ENCODE peak calls at places on chromosomes 16 and 17, in eight cellular contexts. M is upper lobe of right lung, B is lower leg skin, I is HCT116, V is astrocyte of the spinal cord, X is stomach, Z is heart left ventricle, W is PC-9. C is an unnamed sample.

GRCh38 chr17:81426676-81427445 is 31.6 kb downstream of the BAHCC1 start:
- DNase-seq in I (no peak), Z (no peak), M (no peak), W (no peak), V (no peak), B (no peak), X (peak), C (no peak)

GRCh38 chr17:27630607-27631408 is at the start of gene LGALS9:
- DNase-seq in B (no peak), Z (no peak), W (peak), V (no peak), X (peak), I (no peak), M (no peak), C (peak)

GRCh38 chr16:77899416-77899815 is 111.1 kb downstream of the VAT1L start:
- DNase-seq in M (no peak), B (no peak), V (no peak), Z (no peak), X (no peak), I (no peak), W (no peak), C (no peak)

GRCh38 chr16:19881783-19882182 is 2.9 kb downstream of the GPRC5B start:
- DNase-seq in V (no peak), M (no peak), X (no peak), B (no peak), I (no peak), Z (no peak), W (no peak), C (no peak)

GRCh38 chr16:81455720-81456494 is 11.3 kb downstream of the CMIP start:
- DNase-seq in V (no peak), W (no peak), X (no peak), M (no peak), I (no peak), Z (no peak), B (no peak), C (no peak)

GRCh38 chr17:11986939-11987329 is 10.3 kb downstream of the ZNF18 start:
- DNase-seq in Z (no peak), W (peak), M (no peak), X (no peak), B (no peak), V (peak), I (peak), C (no peak)

GRCh38 chr17:61485067-61485775 is 33.0 kb downstream of the TBX4 start:
- DNase-seq in V (no peak), B (no peak), W (no peak), M (no peak), Z (no peak), I (no peak), X (peak), C (no peak)

GRCh38 chr16:10067406-10067805 is 114.8 kb downstream of the GRIN2A start:
- DNase-seq in W (no peak), V (no peak), Z (no peak), I (no peak), M (no peak), X (no peak), B (no peak), C (no peak)

GRCh38 chr17:76868669-76869208 is 535 bp downstream of the MGAT5B start:
- DNase-seq in M (no peak), X (no peak), W (no peak), B (no peak), Z (peak), V (no peak), I (no peak), C (no peak)

GRCh38 chr16:81716478-81717210 is 62.4 kb upstream of the PLCG2 start:
- DNase-seq in Z (no peak), B (no peak), I (no peak), V (no peak), X (no peak), M (no peak), W (no peak), C (no peak)

GRCh38 chr17:4019400-4019799 is 55.2 kb upstream of the ATP2A3 start:
- DNase-seq in W (no peak), M (no peak), Z (no peak), X (no peak), I (no peak), B (no peak), V (no peak), C (no peak)

GRCh38 chr16:55480228-55480655 is 1.2 kb downstream of the MMP2 start:
- DNase-seq in I (no peak), B (peak), X (peak), M (peak), Z (peak), V (peak), W (no peak), C (peak)

GRCh38 chr17:71885662-71886061 is 235.2 kb upstream of the SOX9 start:
- DNase-seq in W (no peak), V (no peak), M (no peak), Z (no peak), I (no peak), X (no peak), B (no peak), C (no peak)

GRCh38 chr17:79933863-79934652 is 94.8 kb upstream of the CBX4 start:
- DNase-seq in V (no peak), X (peak), M (no peak), I (no peak), B (no peak), Z (no peak), W (peak), C (peak)

GRCh38 chr16:17448640-17449638 is 21.8 kb downstream of the XYLT1 start:
- DNase-seq in V (no peak), M (peak), W (no peak), X (no peak), I (no peak), B (no peak), Z (peak), C (no peak)

GRCh38 chr17:21218101-21218500 is 4.1 kb upstream of the TMEM11 start:
- DNase-seq in B (no peak), M (no peak), Z (peak), I (no peak), W (no peak), X (no peak), V (no peak), C (no peak)

GRCh38 chr17:65925606-65926307 is 266.2 kb downstream of the CEP112 start:
- DNase-seq in V (peak), M (no peak), I (no peak), B (no peak), Z (no peak), W (no peak), X (no peak), C (no peak)

GRCh38 chr17:74658620-74659019 is 35.1 kb upstream of the CD300E start:
- DNase-seq in B (no peak), Z (no peak), M (no peak), I (no peak), X (no peak), V (no peak), W (no peak), C (no peak)

GRCh38 chr17:43427362-43428043 is 28.7 kb downstream of the ARL4D start:
- DNase-seq in W (no peak), M (no peak), I (no peak), V (no peak), X (peak), Z (no peak), B (no peak), C (no peak)

GRCh38 chr17:31559647-31560501 is 168.4 kb downstream of the RAB11FIP4 start:
- DNase-seq in W (no peak), B (no peak), M (no peak), I (no peak), V (peak), X (no peak), Z (peak), C (peak)

DNA sequence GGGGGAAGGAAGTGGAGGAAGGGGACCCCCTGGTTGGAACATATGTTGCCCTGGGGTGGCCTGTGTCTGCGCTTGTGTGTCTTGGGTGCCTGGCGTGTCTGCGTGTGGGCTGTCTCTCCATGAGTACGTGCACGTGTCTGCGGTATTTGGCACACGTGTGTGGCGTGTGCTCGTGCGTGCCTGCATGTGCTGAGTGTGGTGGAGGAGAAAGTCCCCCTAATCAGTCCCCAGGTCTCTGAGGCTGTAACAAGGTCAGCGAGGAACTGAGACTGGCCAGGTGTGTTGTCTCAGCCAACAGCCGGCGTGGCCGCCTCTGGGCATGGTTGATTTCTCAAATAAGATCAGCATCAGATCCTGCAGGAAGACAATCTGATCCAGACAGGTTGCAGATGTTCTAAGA is 3.5 kb upstream of the CPNE7 start:
- DNase-seq in V (no peak), Z (no peak), W (peak), I (no peak), M (no peak), B (no peak), X (no peak), C (no peak)
- TF ChIP-seq CTCF in V (no peak), Z (no peak), W (no peak), I (no peak), M (no peak), B (no peak), X (no peak), C (no peak)

GRCh38 chr17:42359133-42359532 is 29.1 kb downstream of the STAT3 start:
- DNase-seq in B (no peak), X (no peak), W (no peak), Z (no peak), I (no peak), M (no peak), V (no peak), C (no peak)

GRCh38 chr17:42358434-42358833 is 29.8 kb downstream of the STAT3 start:
- DNase-seq in M (no peak), W (no peak), I (no peak), X (no peak), B (no peak), V (no peak), Z (no peak), C (no peak)

DNA sequence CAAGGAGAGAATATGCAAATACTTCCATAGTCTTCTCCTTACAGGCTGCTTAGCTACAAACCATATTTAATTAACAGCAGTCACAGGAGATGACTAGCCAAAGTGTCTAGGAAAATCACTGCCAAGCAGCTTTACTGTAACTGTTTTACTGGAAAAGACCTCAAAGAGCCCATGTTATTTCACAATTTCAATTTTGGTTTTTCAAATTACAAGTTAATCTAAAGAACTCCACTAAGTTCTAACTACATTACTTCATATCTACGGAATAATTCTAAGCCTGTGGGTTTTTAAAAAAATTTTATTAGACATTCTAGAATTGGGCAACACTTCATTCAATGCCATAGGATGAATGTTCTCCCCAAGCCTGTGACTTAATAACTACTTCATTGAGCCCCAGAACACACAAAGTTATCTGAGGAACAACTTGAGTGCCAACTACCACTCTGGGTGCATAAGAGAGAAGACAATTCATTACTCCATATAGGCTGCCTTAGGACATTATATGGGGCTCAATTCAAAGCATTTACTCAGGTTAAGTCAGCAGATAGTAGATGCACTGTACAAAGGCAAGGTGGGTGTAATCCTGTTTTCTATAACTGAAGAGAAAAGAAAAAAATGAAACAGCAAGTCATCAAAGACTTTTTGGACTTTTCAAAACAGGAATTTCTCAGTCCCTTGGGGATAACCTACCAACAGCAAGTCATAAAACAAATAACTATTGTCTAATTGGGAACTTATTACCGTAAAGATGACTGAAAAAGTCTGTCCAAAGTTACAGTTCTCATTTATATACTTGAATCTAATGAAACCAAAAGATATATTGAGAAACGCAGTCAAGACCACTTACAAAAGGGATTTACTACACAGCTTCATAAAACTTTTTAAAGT is 33.0 kb downstream of the STAT3 start:
- DNase-seq in W (no peak), I (no peak), V (peak), Z (no peak), M (no peak), B (no peak), X (no peak), C (no peak)
- TF ChIP-seq CTCF in W (no peak), I (no peak), V (no peak), Z (no peak), M (no peak), B (no peak), X (no peak), C (no peak)

GRCh38 chr16:49489686-49490320 is 116.2 kb downstream of the C16orf78 start:
- DNase-seq in B (no peak), I (no peak), M (peak), W (no peak), Z (no peak), V (no peak), X (no peak), C (no peak)

GRCh38 chr16:49490321-49490705 is 116.7 kb downstream of the C16orf78 start:
- DNase-seq in W (no peak), X (no peak), Z (no peak), M (peak), B (no peak), V (no peak), I (no peak), C (no peak)

GRCh38 chr16:49488740-49489525 is 115.3 kb downstream of the C16orf78 start:
- DNase-seq in Z (no peak), M (peak), V (no peak), X (no peak), B (no peak), I (no peak), W (no peak), C (no peak)

GRCh38 chr16:49487746-49488145 is 114.1 kb downstream of the C16orf78 start:
- DNase-seq in B (no peak), Z (no peak), I (no peak), M (peak), V (no peak), W (no peak), X (no peak), C (no peak)

GRCh38 chr16:49488336-49488735 is 114.7 kb downstream of the C16orf78 start:
- DNase-seq in Z (no peak), W (no peak), B (no peak), X (no peak), V (no peak), M (peak), I (no peak), C (no peak)
- TF ChIP-seq CTCF in Z (no peak), W (no peak), B (no peak), X (no peak), V (no peak), M (no peak), I (no peak), C (no peak)

GRCh38 chr17:22704674-22705073 is 1012.4 kb downstream of the KCNJ18 start:
- DNase-seq in B (no peak), M (no peak), I (no peak), Z (no peak), V (no peak), X (no peak), W (no peak), C (no peak)

GRCh38 chr17:22707626-22708025 is 1015.3 kb downstream of the KCNJ18 start:
- DNase-seq in M (no peak), X (no peak), V (no peak), W (no peak), Z (no peak), I (no peak), B (no peak), C (no peak)

GRCh38 chr17:22703204-22703603 is 1010.9 kb downstream of the KCNJ18 start:
- DNase-seq in B (no peak), V (no peak), I (no peak), X (no peak), Z (no peak), M (no peak), W (no peak), C (no peak)

GRCh38 chr17:22703786-22704441 is 1011.6 kb downstream of the KCNJ18 start:
- DNase-seq in B (no peak), X (no peak), I (no peak), V (no peak), W (no peak), M (no peak), Z (no peak), C (no peak)
- TF ChIP-seq CTCF in B (no peak), X (no peak), I (no peak), V (no peak), W (peak), M (no peak), Z (no peak), C (no peak)

GRCh38 chr16:68328860-68329370 is 18.1 kb downstream of the PRMT7 start:
- DNase-seq in B (no peak), M (no peak), V (no peak), W (peak), Z (no peak), I (no peak), X (no peak), C (no peak)
- TF ChIP-seq CTCF in B (no peak), M (no peak), V (no peak), W (no peak), Z (no peak), I (no peak), X (no peak), C (no peak)

GRCh38 chr17:40315206-40315605 is 6.2 kb downstream of the RARA start:
- DNase-seq in V (no peak), I (no peak), M (no peak), Z (no peak), X (peak), W (no peak), B (no peak), C (no peak)

GRCh38 chr17:40315678-40316570 is 6.9 kb downstream of the RARA start:
- DNase-seq in M (peak), V (no peak), B (no peak), W (no peak), Z (no peak), X (peak), I (no peak), C (peak)

GRCh38 chr17:40317880-40318834 is 9.2 kb downstream of the RARA start:
- DNase-seq in Z (peak), I (peak), W (peak), M (peak), X (peak), B (peak), V (peak), C (peak)

GRCh38 chr17:40317345-40317873 is 8.4 kb downstream of the RARA start:
- DNase-seq in I (peak), X (peak), B (no peak), Z (no peak), W (peak), M (peak), V (peak), C (peak)

DNA sequence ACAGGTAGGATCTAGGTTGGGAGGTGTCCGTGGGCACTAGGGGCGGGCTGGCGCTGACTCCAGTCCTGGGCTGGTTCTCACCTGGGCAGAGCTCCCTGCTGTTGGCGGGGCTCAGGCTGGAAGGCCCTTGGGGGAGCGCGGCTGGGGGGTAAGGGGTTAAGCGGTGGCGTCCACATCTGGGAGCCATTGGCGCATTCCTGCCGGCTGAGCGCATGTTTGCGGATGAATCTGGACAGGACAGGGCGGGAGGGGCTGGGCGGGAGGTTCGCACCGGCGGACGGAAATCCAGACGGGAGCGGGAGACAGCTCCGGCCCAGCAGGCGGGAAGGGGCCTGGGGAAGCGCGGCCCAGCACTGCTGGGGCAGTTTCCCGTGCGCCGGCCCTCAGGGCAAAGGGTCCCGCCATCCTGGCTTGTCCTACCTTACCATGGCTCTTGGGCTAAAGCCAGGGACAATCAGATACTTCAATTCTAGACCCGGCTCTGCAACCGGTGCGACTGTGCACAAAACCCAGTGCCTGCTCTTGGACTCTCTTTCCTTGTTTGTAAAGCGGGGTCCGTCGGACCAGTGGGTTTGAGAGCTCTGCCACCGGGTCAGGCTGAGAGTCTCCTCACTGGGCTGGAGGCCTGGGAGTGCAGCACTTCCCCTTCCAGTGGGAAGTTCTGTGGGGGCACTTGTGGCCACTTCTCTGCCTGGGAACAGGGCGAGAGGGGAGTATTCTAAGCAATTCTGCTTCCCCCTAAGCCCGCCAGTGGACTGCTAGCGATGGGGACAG is 7.8 kb downstream of the RARA start:
- DNase-seq in Z (peak), V (peak), B (no peak), X (peak), W (peak), I (peak), M (peak), C (peak)
- TF ChIP-seq CTCF in Z (no peak), V (no peak), B (no peak), X (no peak), W (no peak), I (no peak), M (no peak), C (no peak)

GRCh38 chr16:28491080-28491969 is 549 bp downstream of the CLN3 start:
- DNase-seq in I (no peak), V (peak), Z (peak), W (peak), X (no peak), B (peak), M (peak), C (peak)
- TF ChIP-seq CTCF in I (no peak), V (peak), Z (peak), W (no peak), X (no peak), B (no peak), M (no peak), C (peak)